ENCODE peak calls at places on chromosomes 11 and 22, in ten cellular contexts. Q, P, D, M, X, Z, A, T, J and U are unnamed samples.

GRCh38 chr11:29751618-29752017 is 265.2 kb downstream of the KCNA4 start:
- DNase-seq in Q (no peak), P (no peak), D (no peak), M (no peak), X (no peak), Z (no peak), A (no peak), T (no peak), J (no peak), U (no peak)

GRCh38 chr22:31345331-31346254 is 553 bp downstream of the PATZ1 start:
- DNase-seq in Q (peak), P (peak), D (peak), M (peak), X (peak), Z (peak), A (peak), T (peak), J (peak), U (peak)

GRCh38 chr22:48842976-48843375 is 984.7 kb downstream of the BRD1 start:
- DNase-seq in Q (no peak), P (no peak), D (no peak), M (no peak), X (no peak), Z (no peak), A (no peak), T (no peak), J (no peak), U (no peak)

GRCh38 chr11:113546757-113547507 is 71.7 kb upstream of the DRD2 start:
- DNase-seq in Q (no peak), P (peak), D (no peak), M (no peak), X (no peak), Z (no peak), A (no peak), T (no peak), J (no peak), U (no peak)

GRCh38 chr11:73240190-73240781 is 22.2 kb downstream of the P2RY2 start:
- DNase-seq in Q (no peak), P (peak), D (no peak), M (no peak), X (peak), Z (no peak), A (no peak), T (no peak), J (no peak), U (no peak)

GRCh38 chr11:72581067-72581466 is 93.2 kb downstream of the PDE2A start:
- DNase-seq in Q (no peak), P (peak), D (no peak), M (no peak), X (no peak), Z (no peak), A (no peak), T (no peak), J (no peak), U (no peak)

GRCh38 chr11:115643491-115643995 is 139.3 kb upstream of the CADM1 start:
- DNase-seq in Q (no peak), P (no peak), D (no peak), M (no peak), X (no peak), Z (peak), A (no peak), T (no peak), J (no peak), U (no peak)

GRCh38 chr11:73291781-73292180 is 16.3 kb upstream of the ARHGEF17 start:
- DNase-seq in Q (no peak), P (no peak), D (no peak), M (no peak), X (no peak), Z (no peak), A (no peak), T (no peak), J (no peak), U (no peak)